ENCODE peak calls at places on chromosomes 7 and 10, in seven cellular contexts. S, T, C, N, H, K and L are unnamed samples.

GRCh38 chr10:100184426-100185219 is 1.2 kb downstream of the ERLIN1 start:
- DNase-seq in S (peak; percentile 33), T (no peak), C (peak; percentile 12), N (no peak), H (no peak), K (no peak), L (no peak)

GRCh38 chr10:69807122-69807521 is 5.4 kb downstream of the COL13A1 start:
- DNase-seq in S (no peak), T (no peak), C (peak; percentile 45), N (no peak), H (no peak), K (no peak), L (no peak)

GRCh38 chr10:43244783-43245182 is 22.1 kb downstream of the RASGEF1A start:
- DNase-seq in S (no peak), T (no peak), C (no peak), N (no peak), H (no peak), K (no peak), L (no peak)

GRCh38 chr10:6074489-6075301 is 12.5 kb upstream of the IL2RA start:
- DNase-seq in S (peak; percentile 60), T (no peak), C (no peak), N (no peak), H (no peak), K (no peak), L (no peak)

GRCh38 chr7:45915606-45916005 is 5.5 kb downstream of the IGFBP3 start:
- DNase-seq in S (no peak), T (no peak), C (no peak), N (no peak), H (no peak), K (no peak), L (no peak)

GRCh38 chr7:75915416-75916156 is 631 bp downstream of the POR start:
- DNase-seq in S (peak; percentile 41), T (peak; percentile 59), C (no peak), N (peak; percentile 31), H (no peak), K (peak; percentile 50), L (peak; percentile 24)

GRCh38 chr10:34473174-34474059 is 341.7 kb downstream of the PARD3 start:
- DNase-seq in S (no peak), T (no peak), C (no peak), N (no peak), H (no peak), K (no peak), L (no peak)

GRCh38 chr7:727104-727805 is at the start of gene PRKAR1B:
- DNase-seq in S (peak; percentile 65), T (peak; percentile 64), C (no peak), N (no peak), H (no peak), K (peak; percentile 71), L (peak; percentile 36)

GRCh38 chr10:18610517-18610916 is 40.9 kb downstream of the NSUN6 start:
- DNase-seq in S (no peak), T (peak; percentile 64), C (peak; percentile 72), N (no peak), H (no peak), K (no peak), L (no peak)

DNA sequence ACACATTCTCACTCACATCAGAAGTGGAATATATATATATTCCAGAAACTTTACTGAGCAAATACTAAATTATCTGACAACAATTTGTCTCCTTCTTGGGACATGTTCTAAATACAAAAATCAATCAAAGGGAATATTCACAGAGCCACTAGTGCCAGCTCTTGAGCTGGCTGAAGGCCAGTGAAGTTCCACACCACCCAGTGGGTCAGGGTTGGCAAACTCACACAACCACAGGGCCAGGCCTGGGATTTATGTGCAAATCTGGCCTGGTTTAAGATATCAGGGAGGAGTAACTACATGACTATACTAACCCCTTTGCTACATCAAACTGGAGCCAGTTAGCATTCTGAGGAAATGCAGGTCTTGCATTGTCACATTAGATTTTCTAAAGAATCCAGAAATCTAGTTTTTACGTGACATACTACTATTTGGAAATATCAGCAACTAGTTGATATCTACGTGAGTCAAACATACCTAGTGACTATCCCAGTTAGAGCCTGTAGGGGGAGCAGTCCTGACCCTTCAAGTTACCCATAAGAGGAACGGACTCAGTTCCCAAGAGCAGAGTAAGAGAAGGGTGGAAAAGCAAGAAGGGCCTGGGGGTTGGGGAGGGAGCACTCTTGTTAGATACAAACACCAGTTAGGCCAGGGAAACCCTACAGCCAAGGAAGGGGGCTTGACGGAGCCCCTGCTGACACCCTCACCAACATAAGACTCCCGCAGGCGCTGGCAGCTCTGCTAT is 600.4 kb downstream of the KCNMA1 start:
- DNase-seq in S (no peak), T (no peak), C (peak; percentile 51), N (no peak), H (no peak), K (no peak), L (no peak)
- TF ChIP-seq CTCF in S (peak; percentile 45), T (peak; percentile 24), C (peak; percentile 81), N (peak; percentile 26), H (peak; percentile 18), K (no peak), L (no peak)

GRCh38 chr10:73410897-73411296 is 3.0 kb downstream of the ANXA7 start:
- DNase-seq in S (no peak), T (no peak), C (no peak), N (no peak), H (no peak), K (no peak), L (no peak)

GRCh38 chr10:73414230-73414981 is 548 bp upstream of the ANXA7 start:
- DNase-seq in S (no peak), T (no peak), C (no peak), N (no peak), H (no peak), K (peak; percentile 39), L (no peak)

GRCh38 chr10:73413108-73413527 is 740 bp downstream of the ANXA7 start:
- DNase-seq in S (peak; percentile 67), T (peak; percentile 70), C (peak; percentile 51), N (no peak), H (no peak), K (peak; percentile 51), L (no peak)

GRCh38 chr10:73416571-73416970 is 2.7 kb upstream of the ANXA7 start:
- DNase-seq in S (no peak), T (no peak), C (no peak), N (no peak), H (no peak), K (no peak), L (no peak)

DNA sequence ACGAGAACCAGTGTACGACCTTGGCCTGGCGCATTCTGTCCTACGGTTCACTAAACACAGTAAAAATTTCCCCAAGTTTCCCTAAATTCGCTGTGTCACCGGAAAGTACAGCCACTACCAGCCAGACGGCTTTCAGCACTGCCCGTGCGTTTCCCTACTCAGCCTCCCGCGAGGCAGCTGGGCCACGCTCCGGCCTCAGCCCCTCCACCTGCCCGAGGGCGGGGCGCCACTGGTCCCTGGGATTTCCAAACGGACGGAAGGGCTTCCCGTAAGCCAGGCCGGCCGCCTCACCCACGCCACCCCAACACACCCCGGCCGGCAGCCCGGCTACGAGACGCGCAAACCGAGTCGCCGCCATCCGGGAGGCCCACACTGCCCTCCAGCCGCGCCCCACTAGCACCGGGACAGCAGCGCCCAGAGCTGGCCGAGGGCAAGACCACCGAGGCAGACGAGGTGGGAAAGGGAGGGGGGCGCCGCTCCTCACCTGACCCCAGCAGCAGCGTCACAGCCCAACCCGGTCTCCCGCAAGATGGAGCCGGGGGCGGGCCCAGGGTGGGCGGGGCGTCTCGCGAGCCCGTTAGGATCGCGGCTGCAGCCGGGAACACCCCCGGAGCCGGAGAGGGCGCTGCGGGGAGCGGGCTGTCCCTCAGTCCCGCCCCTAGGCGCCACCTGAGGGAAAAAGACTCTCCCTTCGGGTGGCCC is at the start of gene ANXA7:
- DNase-seq in S (peak; percentile 97), T (peak; percentile 97), C (peak; percentile 68), N (peak; percentile 95), H (peak; percentile 66), K (peak; percentile 97), L (peak; percentile 86)
- TF ChIP-seq CTCF in S (no peak), T (peak; percentile 32), C (no peak), N (peak; percentile 21), H (peak; percentile 32), K (no peak), L (no peak)

GRCh38 chr10:118712930-118713634 is 41.7 kb downstream of the CACUL1 start:
- DNase-seq in S (no peak), T (no peak), C (no peak), N (no peak), H (no peak), K (no peak), L (no peak)
- TF ChIP-seq CTCF in S (peak; percentile 13), T (no peak), C (peak; percentile 52), N (no peak), H (no peak), K (no peak), L (no peak)

DNA sequence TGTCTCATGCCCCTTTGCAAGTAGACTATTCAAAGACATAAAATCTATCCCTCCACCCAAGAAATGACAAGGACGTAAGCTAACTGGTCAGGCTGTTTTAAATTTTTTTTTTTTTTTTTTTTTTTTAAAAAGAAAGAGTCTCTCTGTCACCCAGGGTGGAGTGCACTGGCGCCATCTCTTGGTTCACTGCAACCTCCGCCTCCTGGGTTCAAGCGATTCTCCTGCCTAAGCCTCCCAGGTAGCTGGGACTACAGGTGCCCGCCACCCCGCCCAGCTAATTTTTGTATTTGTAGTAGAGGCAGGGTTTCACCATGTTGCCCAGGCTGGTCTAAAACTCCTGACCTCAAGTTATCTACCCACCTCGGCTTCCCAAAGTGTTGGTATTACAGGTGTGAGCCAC is 11.2 kb downstream of the TRA2A start:
- DNase-seq in S (peak; percentile 24), T (no peak), C (no peak), N (no peak), H (no peak), K (no peak), L (no peak)
- TF ChIP-seq CTCF in S (peak; percentile 22), T (no peak), C (peak; percentile 31), N (no peak), H (no peak), K (no peak), L (no peak)

GRCh38 chr7:104225441-104225840 is 17.6 kb upstream of the ORC5 start:
- DNase-seq in S (no peak), T (no peak), C (no peak), N (no peak), H (no peak), K (no peak), L (no peak)

GRCh38 chr7:104228442-104228841 is 20.6 kb upstream of the ORC5 start:
- DNase-seq in S (no peak), T (no peak), C (no peak), N (no peak), H (no peak), K (no peak), L (no peak)

GRCh38 chr7:104231054-104232046 is 23.5 kb upstream of the ORC5 start:
- DNase-seq in S (peak; percentile 57), T (peak; percentile 71), C (peak; percentile 36), N (no peak), H (no peak), K (peak; percentile 25), L (peak; percentile 18)

DNA sequence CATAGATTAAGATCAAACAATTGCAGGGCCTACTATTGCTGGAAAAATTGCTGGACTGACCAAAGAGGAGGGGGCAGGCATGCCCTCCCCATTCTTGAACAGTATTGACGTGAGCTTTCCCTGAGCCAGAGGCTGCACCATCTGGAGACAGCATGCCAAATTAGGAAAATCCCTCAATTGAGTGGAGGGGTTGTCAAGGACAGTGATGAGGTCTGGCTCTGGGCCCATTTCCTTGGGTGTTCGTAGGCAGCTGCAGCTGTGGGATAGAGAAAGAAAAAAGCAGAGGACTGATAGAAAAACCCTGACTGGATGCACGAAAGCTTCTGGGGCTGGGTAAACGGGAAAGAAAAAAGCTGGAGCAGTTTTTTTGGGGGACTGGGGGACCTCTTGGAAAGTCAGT is 22.8 kb upstream of the ORC5 start:
- DNase-seq in S (no peak), T (no peak), C (no peak), N (no peak), H (no peak), K (no peak), L (no peak)
- TF ChIP-seq CTCF in S (no peak), T (no peak), C (no peak), N (no peak), H (no peak), K (no peak), L (no peak)

GRCh38 chr7:99313204-99313573 is 12.5 kb upstream of the ARPC1A start:
- DNase-seq in S (no peak), T (peak; percentile 6), C (no peak), N (no peak), H (no peak), K (no peak), L (no peak)
- TF ChIP-seq CTCF in S (peak; percentile 15), T (no peak), C (no peak), N (no peak), H (no peak), K (no peak), L (no peak)